ENCODE peak calls at places on chromosomes 12 and 14, in five cellular contexts. F is CD4-positive, alpha-beta memory T cell; V is tibial nerve; H is adipocyte; A is testis. K is an unnamed sample.
A peak's percentile ranks its signal among the peaks of the same experiment; 100 is the strongest.

GRCh38 chr12:1830981-1831930 is 10.9 kb downstream of the LRTM2 start:
- DNase-seq in F (no peak), V (no peak), H (peak; percentile 74), A (peak; percentile 36), K (no peak)

GRCh38 chr12:118330421-118331018 is 42.2 kb downstream of the TAOK3 start:
- DNase-seq in F (no peak), V (no peak), H (peak; percentile 86), A (no peak), K (no peak)

GRCh38 chr14:31947076-31947475 is 130.0 kb upstream of the ARHGAP5 start:
- DNase-seq in F (no peak), V (no peak), H (no peak), A (no peak), K (no peak)

GRCh38 chr14:69398818-69399210 is 322 bp downstream of the SLC39A9 start:
- DNase-seq in F (no peak), V (no peak), H (no peak), A (no peak), K (no peak)

GRCh38 chr12:28258998-28259397 is 68.7 kb downstream of the CCDC91 start:
- DNase-seq in F (no peak), V (no peak), H (no peak), A (no peak), K (no peak)

GRCh38 chr12:109900752-109901580 is 892 bp downstream of the TCHP start:
- DNase-seq in F (no peak), V (no peak), H (no peak), A (no peak), K (no peak)

GRCh38 chr12:90712671-90713070 is 242.3 kb downstream of the CCER1 start:
- DNase-seq in F (no peak), V (no peak), H (peak; percentile 45), A (no peak), K (no peak)

GRCh38 chr12:104615048-104615561 is 158.4 kb downstream of the CHST11 start:
- DNase-seq in F (no peak), V (no peak), H (no peak), A (no peak), K (no peak)

GRCh38 chr12:83537428-83538053 is 850.8 kb downstream of the TMTC2 start:
- DNase-seq in F (no peak), V (no peak), H (peak; percentile 17), A (peak; percentile 57), K (no peak)

GRCh38 chr14:82070040-82070439 is 536.4 kb upstream of the SEL1L start:
- DNase-seq in F (no peak), V (no peak), H (no peak), A (no peak), K (no peak)

GRCh38 chr14:73896521-73896920 is 9.9 kb downstream of the ZNF410 start:
- DNase-seq in F (no peak), V (no peak), H (no peak), A (no peak), K (no peak)

GRCh38 chr12:104201238-104202001 is 14.2 kb upstream of the TXNRD1 start:
- DNase-seq in F (peak; percentile 62), V (no peak), H (peak; percentile 84), A (peak; percentile 52), K (peak; percentile 15)

GRCh38 chr14:75438486-75439080 is 10.8 kb downstream of the JDP2 start:
- DNase-seq in F (no peak), V (no peak), H (no peak), A (peak; percentile 7), K (no peak)

GRCh38 chr12:46771268-46771837 is 54.4 kb downstream of the SLC38A4 start:
- DNase-seq in F (no peak), V (no peak), H (peak; percentile 43), A (no peak), K (no peak)

GRCh38 chr12:41302979-41303403 is 114.9 kb downstream of the PDZRN4 start:
- DNase-seq in F (no peak), V (no peak), H (no peak), A (no peak), K (no peak)

GRCh38 chr12:79635676-79636075 is 55.1 kb downstream of the PAWR start:
- DNase-seq in F (no peak), V (no peak), H (peak; percentile 65), A (no peak), K (no peak)

GRCh38 chr14:99360774-99361595 is 89.0 kb upstream of the BCL11B start:
- DNase-seq in F (no peak), V (no peak), H (no peak), A (peak; percentile 81), K (no peak)

DNA sequence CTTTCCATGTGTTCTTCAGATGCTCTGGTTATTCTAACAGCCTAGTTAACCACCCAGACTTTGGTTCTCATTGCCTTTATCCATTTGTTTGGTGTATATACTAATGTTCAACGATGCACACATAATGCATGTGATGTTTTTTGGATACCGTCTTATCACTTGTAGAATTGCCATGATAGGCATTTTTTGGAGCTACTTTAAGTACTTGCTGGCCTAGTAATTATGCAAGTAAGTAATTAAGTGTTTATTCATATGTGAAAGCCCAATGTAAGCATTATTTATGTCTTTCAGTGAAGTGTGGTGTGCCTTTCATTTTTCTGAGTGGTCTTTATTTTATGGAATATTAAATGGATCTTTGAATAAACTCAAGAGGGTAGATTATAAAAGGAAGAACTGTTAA is 14.2 kb downstream of the RAP1B start:
- DNase-seq in F (no peak), V (no peak), H (no peak), A (no peak), K (no peak)
- H3K9me3 ChIP-seq in F (no peaks in the 10 kb centered on the region), V (no peaks in the 10 kb centered on the region), H (peaks cover 6% of the 10 kb centered on the region), A (no peaks in the 10 kb centered on the region), K (peaks cover 4% of the 10 kb centered on the region)

DNA sequence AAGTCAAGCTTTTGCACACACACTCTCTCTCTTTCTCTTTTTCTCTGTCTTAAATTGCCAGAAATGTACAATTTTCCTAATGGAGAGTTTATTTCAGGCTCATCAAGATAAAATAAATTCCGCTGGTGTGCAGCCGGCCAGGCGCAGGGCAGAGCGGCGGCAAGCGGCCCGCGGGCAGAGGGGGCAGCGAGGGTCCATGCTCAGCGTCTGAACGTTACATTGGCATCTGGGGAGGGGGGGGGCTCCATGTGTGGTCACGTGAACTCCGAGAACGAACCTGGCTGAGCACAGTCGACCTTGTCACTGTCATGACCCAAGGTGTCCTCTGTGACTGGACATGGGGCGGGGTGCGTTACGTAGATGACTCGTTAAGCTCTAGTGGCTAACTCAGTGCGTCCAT is 23.8 kb upstream of the FZD10 start:
- DNase-seq in F (no peak), V (no peak), H (no peak), A (no peak), K (no peak)
- H3K9me3 ChIP-seq in F (no peaks in the 10 kb centered on the region), V (no peaks in the 10 kb centered on the region), H (no peaks in the 10 kb centered on the region), A (no peaks in the 10 kb centered on the region), K (no peaks in the 10 kb centered on the region)

GRCh38 chr12:133120385-133121191 is 9.5 kb downstream of the ZNF891 start:
- DNase-seq in F (no peak), V (no peak), H (no peak), A (no peak), K (no peak)

GRCh38 chr12:133129368-133130037 is 571 bp downstream of the ZNF891 start:
- DNase-seq in F (no peak), V (no peak), H (no peak), A (no peak), K (no peak)

GRCh38 chr12:133130038-133130807 is at the start of the genes ZNF10 and ZNF891:
- DNase-seq in F (peak; percentile 95), V (peak; percentile 91), H (peak; percentile 98), A (peak; percentile 98), K (peak; percentile 96)

DNA sequence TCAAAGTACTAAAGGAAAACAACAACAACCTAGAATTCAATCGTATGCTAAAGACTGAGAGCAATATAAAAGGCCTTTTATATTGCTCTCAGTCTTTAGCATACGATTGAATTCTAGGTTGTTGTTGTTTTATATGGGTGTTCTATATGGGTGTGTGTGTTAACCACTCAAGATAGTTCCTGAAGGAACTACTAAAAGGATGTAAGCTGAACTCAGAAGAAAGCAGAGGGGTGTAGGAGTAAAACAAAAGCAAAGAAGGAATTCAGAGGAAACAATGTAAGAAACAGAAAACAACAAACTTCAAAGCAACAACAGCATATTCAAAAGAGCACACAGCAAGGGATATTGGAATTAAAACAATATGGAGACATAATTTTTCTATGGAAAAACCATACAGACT is 5.4 kb downstream of the ZNF891 start:
- DNase-seq in F (no peak), V (no peak), H (no peak), A (no peak), K (no peak)
- H3K9me3 ChIP-seq in F (peaks cover 16% of the 10 kb centered on the region), V (peaks cover 22% of the 10 kb centered on the region), H (peaks cover 85% of the 10 kb centered on the region), A (no peaks in the 10 kb centered on the region), K (peaks cover 57% of the 10 kb centered on the region)

DNA sequence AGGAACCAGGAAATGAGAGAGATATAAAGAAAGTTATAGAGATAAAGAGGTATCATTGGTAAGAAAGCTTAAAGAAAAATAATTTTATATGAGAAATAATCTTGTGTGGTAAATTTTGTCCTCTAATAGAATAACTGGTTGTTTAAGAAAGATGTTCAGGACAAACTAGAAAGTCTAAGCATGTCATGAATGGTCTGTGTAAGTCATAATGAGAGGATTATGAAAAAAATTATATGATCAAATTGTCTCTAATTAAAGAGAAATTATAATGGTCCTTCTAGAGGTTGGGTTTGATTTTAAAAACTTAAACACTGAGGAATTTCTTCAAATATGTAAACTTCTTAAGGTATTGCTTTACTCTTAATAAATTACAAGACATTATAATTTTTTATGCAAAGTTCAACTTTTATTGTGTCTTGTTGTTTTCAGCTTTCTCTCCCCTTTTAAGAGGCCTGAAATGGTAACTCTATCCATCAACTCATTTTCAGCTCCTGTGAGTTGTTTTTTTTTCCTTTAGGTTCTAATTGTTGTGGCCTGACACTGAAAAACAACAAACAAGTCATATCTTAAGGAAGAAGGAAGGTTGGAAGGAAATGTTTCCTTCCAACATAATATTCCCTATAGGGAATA is 88.2 kb upstream of the CNOT2 start:
- DNase-seq in F (no peak), V (no peak), H (no peak), A (no peak), K (no peak)
- H3K9me3 ChIP-seq in F (no peaks in the 10 kb centered on the region), V (no peaks in the 10 kb centered on the region), H (peaks cover 49% of the 10 kb centered on the region), A (no peaks in the 10 kb centered on the region), K (no peaks in the 10 kb centered on the region)

K was measured in T-helper 17 cell.